ENCODE peak calls at places on chromosomes 6 and 20, in eight cellular contexts. One of them, this sample, is unnamed.

GRCh38 chr6:166466178-166467122 is 83.7 kb upstream of the MPC1 start:
- DNase-seq in IMR-90: peak; percentile 89
- DNase-seq in spleen: no peak
- DNase-seq in prostate gland: no peak
- DNase-seq in sigmoid colon: no peak
- DNase-seq in GM12892: no peak
- DNase-seq in adrenal gland: no peak
- DNase-seq in heart left ventricle: no peak
- DNase-seq in this sample: no peak

GRCh38 chr6:41286544-41287346 is at the start of gene TREM1:
- DNase-seq in IMR-90: peak; percentile 51
- DNase-seq in heart left ventricle: peak; percentile 53
- DNase-seq in sigmoid colon: peak; percentile 68
- DNase-seq in adrenal gland: peak; percentile 46
- DNase-seq in prostate gland: no peak
- DNase-seq in GM12892: no peak
- DNase-seq in spleen: peak; percentile 86
- DNase-seq in this sample: no peak

GRCh38 chr20:62320581-62321354 is 18.0 kb downstream of the ADRM1 start:
- DNase-seq in spleen: no peak
- DNase-seq in heart left ventricle: no peak
- DNase-seq in prostate gland: no peak
- DNase-seq in IMR-90: no peak
- DNase-seq in adrenal gland: no peak
- DNase-seq in GM12892: no peak
- DNase-seq in sigmoid colon: no peak
- DNase-seq in this sample: peak; percentile 10

GRCh38 chr20:826695-827323 is 6.7 kb upstream of the FAM110A start:
- DNase-seq in spleen: peak; percentile 17
- DNase-seq in GM12892: no peak
- DNase-seq in prostate gland: no peak
- DNase-seq in adrenal gland: no peak
- DNase-seq in IMR-90: no peak
- DNase-seq in sigmoid colon: peak; percentile 11
- DNase-seq in heart left ventricle: no peak
- DNase-seq in this sample: no peak

GRCh38 chr6:170206317-170206621 is 84.6 kb downstream of the DLL1 start:
- DNase-seq in GM12892: no peak
- DNase-seq in sigmoid colon: peak; percentile 7
- DNase-seq in spleen: peak; percentile 58
- DNase-seq in IMR-90: no peak
- DNase-seq in adrenal gland: no peak
- DNase-seq in heart left ventricle: peak; percentile 4
- DNase-seq in prostate gland: no peak
- DNase-seq in this sample: no peak

GRCh38 chr6:57216235-57217101 is 5.6 kb downstream of the RAB23 start:
- DNase-seq in spleen: no peak
- DNase-seq in GM12892: no peak
- DNase-seq in prostate gland: peak; percentile 68
- DNase-seq in adrenal gland: peak; percentile 24
- DNase-seq in IMR-90: peak; percentile 28
- DNase-seq in heart left ventricle: peak; percentile 30
- DNase-seq in sigmoid colon: peak; percentile 86
- DNase-seq in this sample: no peak

GRCh38 chr6:31752739-31753319 is 9.6 kb upstream of the SAPCD1 start:
- DNase-seq in spleen: no peak
- DNase-seq in IMR-90: peak; percentile 90
- DNase-seq in sigmoid colon: no peak
- DNase-seq in adrenal gland: no peak
- DNase-seq in heart left ventricle: no peak
- DNase-seq in GM12892: no peak
- DNase-seq in prostate gland: no peak
- DNase-seq in this sample: no peak

GRCh38 chr6:87700351-87700728 is 1.7 kb downstream of the AKIRIN2 start:
- DNase-seq in heart left ventricle: no peak
- DNase-seq in prostate gland: no peak
- DNase-seq in GM12892: no peak
- DNase-seq in adrenal gland: no peak
- DNase-seq in IMR-90: no peak
- DNase-seq in spleen: no peak
- DNase-seq in sigmoid colon: no peak
- DNase-seq in this sample: no peak

GRCh38 chr20:41249371-41249770 is 68.2 kb downstream of the ZHX3 start:
- DNase-seq in sigmoid colon: peak; percentile 92
- DNase-seq in heart left ventricle: peak; percentile 61
- DNase-seq in spleen: no peak
- DNase-seq in GM12892: peak; percentile 15
- DNase-seq in IMR-90: peak; percentile 87
- DNase-seq in adrenal gland: peak; percentile 93
- DNase-seq in prostate gland: peak; percentile 29
- DNase-seq in this sample: no peak

GRCh38 chr6:30490031-30490876 is 945 bp downstream of the HLA-E start:
- DNase-seq in GM12892: peak; percentile 62
- DNase-seq in sigmoid colon: peak; percentile 87
- DNase-seq in prostate gland: peak; percentile 55
- DNase-seq in IMR-90: peak; percentile 46
- DNase-seq in heart left ventricle: peak; percentile 81
- DNase-seq in spleen: peak; percentile 95
- DNase-seq in adrenal gland: peak; percentile 65
- DNase-seq in this sample: no peak

GRCh38 chr6:97059473-97059872 is 134.9 kb downstream of the KLHL32 start:
- DNase-seq in sigmoid colon: no peak
- DNase-seq in spleen: no peak
- DNase-seq in GM12892: no peak
- DNase-seq in heart left ventricle: no peak
- DNase-seq in prostate gland: no peak
- DNase-seq in adrenal gland: no peak
- DNase-seq in IMR-90: peak; percentile 37
- DNase-seq in this sample: peak; percentile 10

GRCh38 chr20:22584630-22584921 is 204 bp upstream of the FOXA2 start:
- DNase-seq in heart left ventricle: no peak
- DNase-seq in sigmoid colon: no peak
- DNase-seq in prostate gland: no peak
- DNase-seq in adrenal gland: no peak
- DNase-seq in spleen: no peak
- DNase-seq in GM12892: no peak
- DNase-seq in IMR-90: no peak
- DNase-seq in this sample: no peak

GRCh38 chr20:17622086-17622850 is 52.4 kb downstream of the DSTN start:
- DNase-seq in sigmoid colon: peak; percentile 44
- DNase-seq in spleen: peak; percentile 55
- DNase-seq in adrenal gland: peak; percentile 10
- DNase-seq in heart left ventricle: peak; percentile 12
- DNase-seq in prostate gland: no peak
- DNase-seq in IMR-90: no peak
- DNase-seq in GM12892: peak; percentile 4
- DNase-seq in this sample: no peak

GRCh38 chr6:162403031-162403430 is 324.5 kb downstream of the PRKN start:
- DNase-seq in spleen: no peak
- DNase-seq in IMR-90: no peak
- DNase-seq in GM12892: no peak
- DNase-seq in prostate gland: no peak
- DNase-seq in sigmoid colon: no peak
- DNase-seq in adrenal gland: no peak
- DNase-seq in heart left ventricle: no peak
- DNase-seq in this sample: no peak

GRCh38 chr6:2127484-2127911 is 117.9 kb downstream of the GMDS start:
- DNase-seq in GM12892: no peak
- DNase-seq in adrenal gland: peak; percentile 49
- DNase-seq in heart left ventricle: peak; percentile 58
- DNase-seq in spleen: peak; percentile 86
- DNase-seq in sigmoid colon: peak; percentile 66
- DNase-seq in IMR-90: no peak
- DNase-seq in prostate gland: peak; percentile 12
- DNase-seq in this sample: no peak

GRCh38 chr6:88804701-88805100 is 158.7 kb downstream of the RNGTT start:
- DNase-seq in spleen: no peak
- DNase-seq in adrenal gland: no peak
- DNase-seq in IMR-90: peak; percentile 69
- DNase-seq in GM12892: no peak
- DNase-seq in heart left ventricle: no peak
- DNase-seq in sigmoid colon: no peak
- DNase-seq in prostate gland: no peak
- DNase-seq in this sample: no peak

GRCh38 chr6:155248021-155249001 is 15.5 kb upstream of the CLDN20 start:
- DNase-seq in spleen: no peak
- DNase-seq in adrenal gland: peak; percentile 48
- DNase-seq in heart left ventricle: peak; percentile 34
- DNase-seq in IMR-90: peak; percentile 77
- DNase-seq in GM12892: peak; percentile 43
- DNase-seq in prostate gland: peak; percentile 59
- DNase-seq in sigmoid colon: peak; percentile 84
- DNase-seq in this sample: peak; percentile 21

GRCh38 chr6:15662246-15663056 is at the start of gene DTNBP1:
- DNase-seq in adrenal gland: peak; percentile 64
- DNase-seq in IMR-90: peak; percentile 16
- DNase-seq in prostate gland: peak; percentile 76
- DNase-seq in spleen: peak; percentile 97
- DNase-seq in sigmoid colon: peak; percentile 87
- DNase-seq in heart left ventricle: peak; percentile 89
- DNase-seq in GM12892: peak; percentile 80
- DNase-seq in this sample: no peak
- TF ChIP-seq POLR2A in adrenal gland: no peak
- TF ChIP-seq POLR2A in IMR-90: no peak
- TF ChIP-seq POLR2A in prostate gland: peak; percentile 38
- TF ChIP-seq POLR2A in spleen: no peak
- TF ChIP-seq POLR2A in sigmoid colon: no peak
- TF ChIP-seq POLR2A in heart left ventricle: peak; percentile 50
- TF ChIP-seq POLR2A in GM12892: no peak
- TF ChIP-seq POLR2A in this sample: no peak

GRCh38 chr6:105179244-105180065 is at the start of gene POPDC3:
- DNase-seq in prostate gland: no peak
- DNase-seq in IMR-90: peak; percentile 53
- DNase-seq in heart left ventricle: peak; percentile 25
- DNase-seq in sigmoid colon: no peak
- DNase-seq in adrenal gland: no peak
- DNase-seq in spleen: no peak
- DNase-seq in GM12892: peak; percentile 16
- DNase-seq in this sample: no peak
- TF ChIP-seq POLR2A in prostate gland: no peak
- TF ChIP-seq POLR2A in IMR-90: peak; percentile 13
- TF ChIP-seq POLR2A in heart left ventricle: no peak
- TF ChIP-seq POLR2A in sigmoid colon: no peak
- TF ChIP-seq POLR2A in adrenal gland: no peak
- TF ChIP-seq POLR2A in spleen: no peak
- TF ChIP-seq POLR2A in GM12892: no peak
- TF ChIP-seq POLR2A in this sample: no peak

DNA sequence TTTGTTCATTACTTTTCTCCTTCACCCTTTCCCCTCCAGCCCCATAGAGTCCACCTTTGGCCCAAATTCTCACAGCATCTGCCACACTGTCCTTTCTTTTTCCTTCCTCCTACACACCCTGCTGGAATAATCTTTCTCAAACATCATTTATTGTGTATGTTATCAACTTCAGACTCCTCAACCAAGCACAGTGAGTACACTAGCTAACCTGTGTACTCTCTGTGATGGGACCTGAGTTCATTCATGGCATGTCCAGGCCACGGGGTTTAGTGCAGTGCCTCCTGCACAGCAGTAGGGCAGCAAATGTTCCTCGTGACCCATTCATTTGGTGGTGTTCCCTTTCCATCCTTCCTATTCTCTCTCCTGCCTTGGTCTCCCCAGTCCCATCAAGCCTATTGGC is 7.1 kb upstream of the ARMC12 start:
- DNase-seq in spleen: no peak
- DNase-seq in GM12892: no peak
- DNase-seq in prostate gland: no peak
- DNase-seq in heart left ventricle: no peak
- DNase-seq in sigmoid colon: no peak
- DNase-seq in adrenal gland: no peak
- DNase-seq in IMR-90: no peak
- DNase-seq in this sample: no peak
- TF ChIP-seq POLR2A in spleen: no peak
- TF ChIP-seq POLR2A in GM12892: no peak
- TF ChIP-seq POLR2A in prostate gland: peak; percentile 7
- TF ChIP-seq POLR2A in heart left ventricle: no peak
- TF ChIP-seq POLR2A in sigmoid colon: peak; percentile 18
- TF ChIP-seq POLR2A in adrenal gland: no peak
- TF ChIP-seq POLR2A in IMR-90: no peak
- TF ChIP-seq POLR2A in this sample: no peak

GRCh38 chr6:143535189-143535614 is 23.7 kb upstream of the FUCA2 start:
- DNase-seq in sigmoid colon: no peak
- DNase-seq in IMR-90: no peak
- DNase-seq in GM12892: no peak
- DNase-seq in spleen: no peak
- DNase-seq in heart left ventricle: no peak
- DNase-seq in adrenal gland: no peak
- DNase-seq in prostate gland: no peak
- DNase-seq in this sample: no peak

GRCh38 chr6:143536866-143537691 is 25.6 kb upstream of the FUCA2 start:
- DNase-seq in spleen: peak; percentile 93
- DNase-seq in sigmoid colon: peak; percentile 79
- DNase-seq in heart left ventricle: peak; percentile 63
- DNase-seq in adrenal gland: peak; percentile 64
- DNase-seq in GM12892: peak; percentile 29
- DNase-seq in IMR-90: peak; percentile 63
- DNase-seq in prostate gland: peak; percentile 37
- DNase-seq in this sample: peak; percentile 41

GRCh38 chr6:143539106-143539505 is 27.6 kb upstream of the FUCA2 start:
- DNase-seq in sigmoid colon: no peak
- DNase-seq in heart left ventricle: no peak
- DNase-seq in adrenal gland: no peak
- DNase-seq in spleen: no peak
- DNase-seq in prostate gland: no peak
- DNase-seq in IMR-90: no peak
- DNase-seq in GM12892: no peak
- DNase-seq in this sample: no peak

GRCh38 chr6:143538374-143538773 is 26.9 kb upstream of the FUCA2 start:
- DNase-seq in spleen: no peak
- DNase-seq in prostate gland: no peak
- DNase-seq in heart left ventricle: no peak
- DNase-seq in adrenal gland: no peak
- DNase-seq in IMR-90: no peak
- DNase-seq in GM12892: no peak
- DNase-seq in sigmoid colon: no peak
- DNase-seq in this sample: no peak

GRCh38 chr6:143536461-143536865 is 24.9 kb upstream of the FUCA2 start:
- DNase-seq in heart left ventricle: peak; percentile 51
- DNase-seq in adrenal gland: peak; percentile 54
- DNase-seq in prostate gland: peak; percentile 31
- DNase-seq in spleen: peak; percentile 91
- DNase-seq in IMR-90: peak; percentile 33
- DNase-seq in sigmoid colon: no peak
- DNase-seq in GM12892: peak; percentile 29
- DNase-seq in this sample: no peak
- TF ChIP-seq POLR2A in heart left ventricle: no peak
- TF ChIP-seq POLR2A in adrenal gland: no peak
- TF ChIP-seq POLR2A in prostate gland: no peak
- TF ChIP-seq POLR2A in spleen: no peak
- TF ChIP-seq POLR2A in IMR-90: no peak
- TF ChIP-seq POLR2A in sigmoid colon: no peak
- TF ChIP-seq POLR2A in GM12892: no peak
- TF ChIP-seq POLR2A in this sample: no peak

This sample was measured in HCT116.